ENCODE peak calls at places on chromosome 3, in eight cellular contexts. L is heart left ventricle; N is CD8-positive, alpha-beta memory T cell; B is HAP-1; K is CD4-positive, CD25-positive, alpha-beta regulatory T cell; H is CD8-positive, alpha-beta T cell; C is BE2C; D is upper lobe of right lung. J is an unnamed sample. For H3K27me3, the result is how much of the 10 kb centered on the place peaks cover.

GRCh38 chr3:195005759-195006555 is 265.0 kb downstream of the XXYLT1 start:
- DNase-seq in N (no peak), B (no peak), K (no peak), L (no peak), D (peak), H (no peak), C (no peak), J (no peak)

GRCh38 chr3:181728470-181728869 is 16.7 kb downstream of the SOX2 start:
- DNase-seq in L (no peak), H (no peak), C (no peak), K (no peak), D (no peak), N (no peak), B (no peak), J (no peak)

GRCh38 chr3:132265008-132265407 is 52.2 kb upstream of the ACP3 start:
- DNase-seq in C (no peak), L (no peak), K (no peak), B (no peak), N (no peak), D (no peak), H (no peak), J (no peak)

GRCh38 chr3:151203053-151203420 is at the start of gene GPR171:
- DNase-seq in N (peak), D (no peak), H (peak), K (peak), L (no peak), C (no peak), B (no peak), J (no peak)

GRCh38 chr3:142106536-142106935 is 42.8 kb downstream of the TFDP2 start:
- DNase-seq in K (no peak), L (no peak), D (no peak), H (no peak), C (no peak), N (no peak), B (no peak), J (no peak)

GRCh38 chr3:192080336-192080735 is 619.4 kb downstream of the PYDC2 start:
- DNase-seq in K (no peak), N (no peak), L (no peak), H (no peak), D (no peak), B (no peak), C (no peak), J (no peak)

GRCh38 chr3:60048447-60048848 is 998.6 kb upstream of the CFAP20DC start:
- DNase-seq in B (no peak), L (no peak), D (no peak), H (peak), C (no peak), K (peak), N (no peak), J (no peak)

GRCh38 chr3:3038201-3038991 is 71.8 kb downstream of the IL5RA start:
- DNase-seq in N (no peak), D (no peak), L (no peak), B (no peak), C (no peak), K (no peak), H (no peak), J (no peak)

GRCh38 chr3:9201278-9201677 is 48.2 kb downstream of the SRGAP3 start:
- DNase-seq in H (no peak), B (no peak), L (no peak), N (no peak), C (peak), K (no peak), D (no peak), J (no peak)

GRCh38 chr3:126573492-126574117 is 14.9 kb upstream of the C3orf22 start:
- DNase-seq in D (peak), C (peak), N (no peak), K (no peak), B (no peak), L (no peak), H (no peak), J (no peak)

GRCh38 chr3:134073583-134073945 is 43.8 kb upstream of the SLCO2A1 start:
- DNase-seq in B (no peak), C (no peak), H (no peak), D (no peak), L (no peak), N (no peak), K (no peak), J (no peak)

GRCh38 chr3:5095879-5096278 is 26.2 kb upstream of the ARL8B start:
- DNase-seq in N (no peak), C (peak), K (no peak), H (no peak), D (no peak), L (peak), B (no peak), J (peak)

GRCh38 chr3:113985526-113985925 is 37.7 kb downstream of the ZDHHC23 start:
- DNase-seq in L (no peak), H (no peak), N (no peak), D (no peak), C (no peak), B (no peak), K (no peak), J (no peak)

GRCh38 chr3:196287066-196287404 is 491 bp downstream of the PCYT1A start:
- DNase-seq in L (no peak), H (no peak), K (peak), N (no peak), D (no peak), B (peak), C (no peak), J (peak)

DNA sequence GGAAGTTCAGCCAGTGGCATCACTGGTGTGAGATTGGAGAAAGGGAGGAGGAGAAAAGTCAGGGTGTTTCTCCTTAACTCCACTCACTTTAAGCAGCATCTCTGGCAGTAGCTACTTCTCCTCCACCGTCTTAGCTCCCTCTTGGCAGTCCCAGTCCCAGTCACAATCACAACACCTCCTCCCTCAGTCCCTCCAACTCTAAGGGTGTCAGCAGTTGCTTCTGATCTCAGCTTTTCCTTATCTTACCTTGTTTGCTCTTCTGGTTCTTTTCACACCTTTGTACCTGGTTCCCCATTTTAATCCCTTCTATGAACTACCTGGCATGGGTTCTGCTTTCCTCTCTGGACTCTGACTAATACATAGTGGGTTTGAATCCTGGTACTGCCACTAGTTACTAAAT is 188.3 kb upstream of the CTDSPL start:
- DNase-seq in K (no peak), L (no peak), D (no peak), N (no peak), C (no peak), H (no peak), B (no peak), J (no peak)
- H3K27me3 ChIP-seq in K (under half), L (under half), D (under half), N (under half), C (under half), H (under half), B (under half), J (under half)

DNA sequence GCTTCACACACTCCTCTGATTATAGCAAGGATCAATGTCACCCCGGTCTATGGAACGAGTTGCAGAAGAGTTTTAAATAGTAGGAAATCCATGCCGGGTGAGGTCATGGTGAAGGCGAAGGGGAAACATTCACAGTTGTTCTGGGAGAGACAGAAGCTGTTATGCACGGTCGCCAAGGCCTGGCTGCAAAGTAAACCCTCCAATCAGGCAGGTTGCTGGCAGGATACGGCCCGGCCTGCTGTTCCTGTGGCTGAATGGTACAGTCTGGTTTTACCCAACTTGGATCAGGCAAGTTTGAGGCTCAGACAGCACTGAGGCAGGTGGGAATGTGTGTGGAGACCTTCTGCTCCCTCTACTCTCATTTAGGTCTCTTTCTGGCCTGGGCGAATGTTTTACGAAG is 45.3 kb upstream of the ATP2B2 start:
- DNase-seq in H (no peak), N (no peak), K (no peak), D (peak), C (no peak), B (no peak), L (no peak), J (no peak)
- H3K27me3 ChIP-seq in H (under half), N (under half), K (under half), D (under half), C (under half), B (under half), L (under half), J (under half)

DNA sequence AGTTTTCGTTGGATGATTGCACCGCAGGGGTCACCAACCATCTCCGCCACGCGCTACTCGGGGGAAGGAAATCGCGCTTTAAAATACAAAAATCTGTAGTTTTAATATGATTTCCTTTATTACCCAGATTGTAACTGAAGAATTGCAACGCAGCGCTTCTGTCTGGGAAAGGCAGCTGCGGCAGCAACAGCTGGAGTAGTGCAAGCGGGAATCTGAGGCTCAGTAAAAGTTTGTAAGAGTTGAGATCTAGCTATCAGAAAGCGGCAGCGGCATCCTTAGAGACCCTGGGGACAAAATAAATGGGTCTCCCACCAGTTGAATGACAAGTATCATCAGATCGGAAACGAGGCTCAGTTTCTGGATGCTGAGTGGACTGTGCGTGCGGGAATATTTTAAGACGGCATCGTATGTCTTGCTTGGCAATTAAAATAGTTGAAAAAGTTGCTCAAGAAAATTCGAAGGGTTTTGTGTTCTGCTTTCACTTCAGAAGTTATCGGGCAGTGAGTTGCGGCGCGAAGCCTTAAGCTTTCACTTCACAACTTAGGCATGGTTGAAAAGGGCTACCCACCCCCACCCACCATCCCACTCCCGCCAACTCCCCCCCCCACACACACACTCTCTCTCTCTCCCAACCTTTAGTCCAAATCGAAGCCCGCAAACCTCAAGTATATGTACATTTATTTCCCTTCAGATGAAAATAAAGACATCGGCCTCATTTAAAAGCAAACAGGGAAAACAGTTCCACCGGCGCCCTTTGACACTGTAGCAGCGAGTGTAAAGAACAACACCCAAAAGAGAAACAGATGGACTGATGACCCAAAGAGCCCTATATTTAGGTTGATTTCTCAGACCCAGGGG is 2.6 kb downstream of the MECOM start:
- DNase-seq in N (no peak), B (peak), H (no peak), C (no peak), D (no peak), L (no peak), K (peak), J (no peak)
- H3K27me3 ChIP-seq in N (half or more), B (under half), H (half or more), C (half or more), D (half or more), L (half or more), K (half or more), J (under half)

DNA sequence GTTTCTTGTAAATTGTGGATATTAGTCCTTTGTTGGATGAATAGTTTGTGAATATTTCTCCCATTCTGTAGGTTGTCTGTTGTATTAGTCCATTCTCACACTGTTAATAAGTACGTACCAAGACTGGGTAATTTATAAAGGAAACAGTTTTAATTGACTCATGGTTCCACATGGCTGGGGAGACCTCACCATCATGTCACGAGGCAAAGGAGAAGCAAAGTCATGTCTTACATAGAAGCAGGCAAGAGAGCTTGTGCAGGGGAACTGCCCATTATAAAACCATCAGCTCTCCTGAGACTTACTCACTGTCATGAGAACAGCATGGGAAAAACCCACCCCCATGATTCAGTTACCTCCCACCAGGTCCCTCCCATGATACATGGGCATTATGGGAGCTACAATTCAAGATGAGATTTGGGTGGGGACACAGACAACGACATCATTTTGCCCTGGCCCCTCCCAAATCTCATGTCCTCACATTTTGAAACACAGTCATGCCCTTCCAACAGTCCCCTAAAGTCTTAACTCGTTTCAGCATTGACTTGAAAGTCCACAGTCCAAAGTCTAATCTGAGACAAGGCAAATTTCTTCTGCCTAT is 133.2 kb downstream of the LMLN start:
- DNase-seq in B (no peak), L (no peak), C (no peak), K (no peak), N (no peak), H (no peak), D (no peak), J (no peak)
- H3K27me3 ChIP-seq in B (under half), L (half or more), C (under half), K (under half), N (under half), H (under half), D (under half), J (half or more)

GRCh38 chr3:45799586-45799985 is 3.2 kb upstream of the SLC6A20 start:
- DNase-seq in D (no peak), C (no peak), L (no peak), K (no peak), B (no peak), H (no peak), N (no peak), J (no peak)
- H3K27me3 ChIP-seq in D (half or more), C (under half), L (under half), K (under half), B (under half), H (under half), N (under half), J (under half)

DNA sequence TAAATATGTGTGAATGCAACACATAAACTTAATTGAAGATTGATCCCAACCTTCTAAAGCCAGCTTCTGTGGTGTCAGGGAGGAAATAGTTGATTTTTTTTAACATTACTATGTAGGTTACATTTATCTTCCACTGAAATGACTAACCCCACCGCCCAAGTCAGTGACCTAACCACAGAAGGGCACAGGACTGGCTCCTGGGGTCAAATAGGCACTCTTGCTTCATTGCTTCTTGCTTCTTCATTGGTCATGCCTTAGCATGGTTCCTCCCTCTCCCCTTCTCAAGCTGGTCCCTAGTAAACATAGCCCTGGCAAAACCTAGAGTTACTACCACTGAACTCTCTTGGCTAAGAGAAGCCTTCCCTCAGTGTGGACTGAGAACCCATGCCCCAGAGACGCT is 12.3 kb downstream of the EIF1B start:
- DNase-seq in K (no peak), H (no peak), B (no peak), L (no peak), N (no peak), C (no peak), D (no peak), J (no peak)
- H3K27me3 ChIP-seq in K (under half), H (under half), B (under half), L (under half), N (under half), C (under half), D (under half), J (under half)

GRCh38 chr3:14210281-14210670 is 31.7 kb downstream of the LSM3 start:
- DNase-seq in N (no peak), C (no peak), L (no peak), K (no peak), H (no peak), B (no peak), D (no peak), J (no peak)
- H3K27me3 ChIP-seq in N (under half), C (under half), L (under half), K (under half), H (under half), B (under half), D (under half), J (under half)

GRCh38 chr3:71451812-71452211 is 131.7 kb downstream of the FOXP1 start:
- DNase-seq in N (no peak), D (no peak), B (no peak), L (no peak), K (peak), C (no peak), H (no peak), J (no peak)
- H3K27me3 ChIP-seq in N (under half), D (under half), B (under half), L (under half), K (under half), C (under half), H (under half), J (under half)

GRCh38 chr3:13793451-13793850 is 86.4 kb downstream of the WNT7A start:
- DNase-seq in K (no peak), C (no peak), N (no peak), B (no peak), D (peak), H (no peak), L (peak), J (no peak)
- H3K27me3 ChIP-seq in K (under half), C (under half), N (under half), B (under half), D (under half), H (under half), L (half or more), J (under half)